ENCODE peak calls at places on chromosomes 2 and 18, in ten cellular contexts. I is progenitor cell of endocrine pancreas; Y is lower lobe of right lung; P is endothelial cell of umbilical vein; V is spleen; R is cardiac muscle cell; A is uterus; U is fibroblast of mammary gland; N is activated CD8-positive, alpha-beta T cell treated with anti-CD3 and anti-CD28 coated beads for 36 hours; L is GM12864. X is an unnamed sample.

GRCh38 chr2:173436088-173436487 is 81.4 kb downstream of the CDCA7 start:
- DNase-seq in A (no peak), R (no peak), U (no peak), V (no peak), N (peak), L (no peak), Y (no peak), P (peak), I (no peak), X (no peak)

GRCh38 chr18:48929951-48930713 is 20.6 kb downstream of the SMAD7 start:
- DNase-seq in N (no peak), P (peak), A (no peak), R (peak), I (peak), U (peak), V (no peak), Y (no peak), L (no peak), X (no peak)

GRCh38 chr2:203782262-203782976 is 76.0 kb downstream of the CD28 start:
- DNase-seq in U (peak), Y (no peak), N (peak), A (no peak), I (peak), R (peak), L (peak), P (peak), V (no peak), X (no peak)

GRCh38 chr2:111111101-111111755 is 9.5 kb upstream of the BCL2L11 start:
- DNase-seq in Y (no peak), U (no peak), P (no peak), I (no peak), R (no peak), V (no peak), A (no peak), N (no peak), L (no peak), X (no peak)

GRCh38 chr18:48956378-48956777 is 5.6 kb upstream of the SMAD7 start:
- DNase-seq in I (no peak), Y (no peak), V (no peak), A (no peak), P (no peak), U (peak), L (no peak), N (no peak), R (no peak), X (no peak)

GRCh38 chr18:24725644-24726043 is 265.2 kb downstream of the HRH4 start:
- DNase-seq in P (no peak), N (no peak), I (no peak), L (no peak), V (no peak), Y (no peak), A (no peak), U (no peak), R (no peak), X (no peak)

GRCh38 chr2:150690261-150690660 is 202.8 kb upstream of the RND3 start:
- DNase-seq in I (no peak), V (no peak), R (no peak), N (no peak), Y (no peak), A (no peak), U (no peak), L (no peak), P (no peak), X (no peak)

GRCh38 chr2:88265352-88265960 is 95.3 kb downstream of the THNSL2 start:
- DNase-seq in I (no peak), A (no peak), P (no peak), L (peak), R (no peak), U (peak), Y (no peak), N (peak), V (no peak), X (no peak)

GRCh38 chr18:79917351-79918088 is 33.9 kb downstream of the SLC66A2 start:
- DNase-seq in R (no peak), L (no peak), Y (peak), I (no peak), N (no peak), U (no peak), A (no peak), P (no peak), V (peak), X (no peak)

GRCh38 chr18:33184178-33184577 is 256.3 kb downstream of the CCDC178 start:
- DNase-seq in L (no peak), P (peak), A (no peak), I (no peak), R (no peak), Y (no peak), V (no peak), N (no peak), U (no peak), X (no peak)

GRCh38 chr18:6284761-6285160 is 129.9 kb downstream of the L3MBTL4 start:
- DNase-seq in L (no peak), N (no peak), U (no peak), A (no peak), P (no peak), I (no peak), Y (no peak), R (no peak), V (peak), X (no peak)

GRCh38 chr18:75346671-75347070 is 80.8 kb downstream of the SMIM21 start:
- DNase-seq in L (no peak), U (no peak), A (no peak), R (no peak), V (no peak), P (no peak), Y (no peak), I (no peak), N (no peak), X (no peak)

GRCh38 chr2:101773137-101773536 is 75.6 kb downstream of the MAP4K4 start:
- DNase-seq in I (no peak), Y (no peak), V (no peak), A (no peak), N (peak), L (no peak), R (no peak), P (no peak), U (no peak), X (no peak)

GRCh38 chr18:35091841-35092240 is 50.6 kb downstream of the MAPRE2 start:
- DNase-seq in I (no peak), L (no peak), N (no peak), P (no peak), R (no peak), U (peak), V (no peak), A (no peak), Y (no peak), X (no peak)

GRCh38 chr18:49076767-49077166 is 126.0 kb upstream of the SMAD7 start:
- DNase-seq in A (no peak), Y (no peak), U (no peak), I (no peak), N (no peak), P (no peak), V (no peak), R (no peak), L (no peak), X (no peak)

GRCh38 chr2:101396352-101396717 is 9.0 kb upstream of the CREG2 start:
- DNase-seq in Y (no peak), L (no peak), U (peak), P (peak), I (no peak), A (no peak), R (no peak), N (no peak), V (no peak), X (no peak)

GRCh38 chr2:66573866-66574265 is 138.9 kb downstream of the MEIS1 start:
- DNase-seq in U (no peak), Y (no peak), P (no peak), V (no peak), I (no peak), R (peak), L (no peak), N (no peak), A (peak), X (no peak)

GRCh38 chr2:99819766-99820165 is 322.6 kb downstream of the AFF3 start:
- DNase-seq in U (peak), Y (no peak), N (no peak), V (no peak), I (no peak), P (peak), L (no peak), R (no peak), A (no peak), X (no peak)

GRCh38 chr18:31247574-31248199 is 70.3 kb upstream of the DSG1 start:
- DNase-seq in L (no peak), Y (no peak), R (no peak), N (no peak), V (no peak), P (no peak), I (no peak), U (peak), A (no peak), X (no peak)

GRCh38 chr2:120222186-120223033 is 790 bp downstream of the TMEM185B start:
- DNase-seq in I (no peak), P (no peak), U (no peak), N (no peak), L (no peak), Y (no peak), V (no peak), R (no peak), A (no peak), X (no peak)

GRCh38 chr2:172066394-172066863 is 18.9 kb upstream of the DLX1 start:
- DNase-seq in R (no peak), Y (no peak), A (no peak), V (no peak), P (no peak), I (no peak), L (no peak), N (no peak), U (no peak), X (no peak)

GRCh38 chr2:119011162-119011909 is 69.3 kb downstream of the MARCO start:
- DNase-seq in L (no peak), R (peak), P (peak), V (no peak), Y (peak), I (peak), N (peak), A (no peak), U (peak), X (peak)

GRCh38 chr18:68925268-68925667 is 127.4 kb downstream of the CCDC102B start:
- DNase-seq in I (no peak), Y (no peak), L (no peak), V (no peak), P (no peak), R (peak), N (peak), U (peak), A (no peak), X (no peak)
- TF ChIP-seq CTCF in I (peak), Y (peak), L (peak), V (no peak), P (no peak), R (peak), N (peak), U (peak), A (no peak), X (no peak)

DNA sequence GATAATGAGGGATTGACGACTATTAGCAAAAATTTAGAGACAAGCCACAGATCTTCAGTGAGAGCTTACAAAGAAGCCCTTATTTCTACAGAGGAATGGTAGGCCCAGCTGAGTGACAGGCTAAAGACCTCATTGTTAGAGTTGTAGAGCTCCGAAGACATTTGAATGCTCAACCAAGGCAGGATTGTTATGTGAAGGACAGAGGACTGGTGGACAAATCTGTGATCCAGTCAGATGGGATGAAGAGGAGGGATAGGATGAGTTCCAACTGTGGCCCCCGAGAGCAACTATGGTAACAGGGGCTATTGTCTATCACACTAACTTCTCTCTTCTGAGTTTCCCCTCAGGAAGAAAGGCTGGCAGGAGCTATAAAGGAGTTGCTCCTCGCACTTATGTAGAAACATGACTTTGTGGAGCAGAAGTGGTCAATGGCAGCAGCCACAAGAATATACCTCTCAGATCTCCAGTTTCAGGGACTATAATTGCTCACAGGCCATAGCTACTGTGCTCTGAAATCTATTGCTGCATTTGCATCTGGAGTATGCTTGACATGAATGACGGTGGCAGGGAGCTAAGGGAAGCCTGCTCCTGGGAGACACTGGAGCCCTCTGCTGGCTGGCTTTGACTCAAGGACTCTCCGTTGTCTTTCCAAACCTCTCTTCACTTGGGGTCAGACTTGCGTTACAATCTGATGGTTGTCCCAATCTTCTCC is 50.3 kb upstream of the GREB1L start:
- DNase-seq in N (peak), P (peak), Y (peak), L (no peak), U (peak), V (no peak), I (peak), R (peak), A (peak), X (peak)
- TF ChIP-seq CTCF in N (no peak), P (peak), Y (peak), L (peak), U (peak), V (no peak), I (peak), R (peak), A (no peak), X (no peak)

DNA sequence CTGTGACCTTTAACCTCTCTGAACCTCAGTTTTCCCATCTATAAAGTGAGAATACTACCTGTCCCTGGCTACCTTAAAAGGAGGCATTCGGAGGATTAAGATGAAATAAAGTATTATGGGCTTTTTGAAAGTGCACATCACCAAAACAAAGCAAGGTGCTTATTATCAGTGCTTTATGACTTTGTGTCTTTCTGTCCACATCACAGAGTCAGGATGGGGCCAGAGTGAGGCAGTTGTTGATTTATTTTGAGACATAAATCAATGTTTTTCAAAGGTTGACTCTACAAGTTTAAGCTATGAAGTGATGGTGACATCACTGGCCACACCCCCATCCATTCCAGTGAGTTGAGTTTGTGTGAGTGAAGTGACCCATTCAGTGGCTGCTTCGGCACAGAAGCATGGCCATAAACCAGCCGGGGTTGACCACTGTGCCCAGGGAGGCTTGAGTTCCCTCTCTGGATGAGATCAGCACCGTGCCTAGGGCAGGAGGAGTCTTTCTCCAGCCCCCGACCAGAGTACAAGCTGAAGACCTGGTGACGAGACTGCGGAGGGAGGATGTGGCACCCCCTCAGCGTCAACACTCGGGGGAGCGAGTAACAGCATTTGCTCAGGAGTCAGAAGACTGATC is 89.0 kb upstream of the PPP1CB start:
- DNase-seq in I (no peak), R (no peak), N (no peak), P (peak), Y (no peak), V (no peak), L (no peak), A (peak), U (peak), X (no peak)
- TF ChIP-seq CTCF in I (no peak), R (no peak), N (no peak), P (no peak), Y (no peak), V (no peak), L (no peak), A (no peak), U (no peak), X (no peak)

GRCh38 chr2:56107486-56107885 is 76.3 kb upstream of the CCDC85A start:
- DNase-seq in Y (no peak), A (no peak), R (no peak), U (no peak), V (no peak), P (no peak), L (no peak), N (no peak), I (no peak), X (no peak)

GRCh38 chr2:56102866-56103265 is 80.9 kb upstream of the CCDC85A start:
- DNase-seq in I (no peak), R (no peak), A (no peak), U (no peak), P (no peak), N (no peak), Y (no peak), L (no peak), V (no peak), X (no peak)

GRCh38 chr2:56113571-56113970 is 70.2 kb upstream of the CCDC85A start:
- DNase-seq in A (no peak), U (no peak), Y (no peak), R (no peak), V (no peak), P (peak), I (no peak), L (no peak), N (no peak), X (no peak)

GRCh38 chr2:56104951-56105350 is 78.8 kb upstream of the CCDC85A start:
- DNase-seq in Y (no peak), U (no peak), R (no peak), P (no peak), L (no peak), I (no peak), V (no peak), A (no peak), N (no peak), X (no peak)

DNA sequence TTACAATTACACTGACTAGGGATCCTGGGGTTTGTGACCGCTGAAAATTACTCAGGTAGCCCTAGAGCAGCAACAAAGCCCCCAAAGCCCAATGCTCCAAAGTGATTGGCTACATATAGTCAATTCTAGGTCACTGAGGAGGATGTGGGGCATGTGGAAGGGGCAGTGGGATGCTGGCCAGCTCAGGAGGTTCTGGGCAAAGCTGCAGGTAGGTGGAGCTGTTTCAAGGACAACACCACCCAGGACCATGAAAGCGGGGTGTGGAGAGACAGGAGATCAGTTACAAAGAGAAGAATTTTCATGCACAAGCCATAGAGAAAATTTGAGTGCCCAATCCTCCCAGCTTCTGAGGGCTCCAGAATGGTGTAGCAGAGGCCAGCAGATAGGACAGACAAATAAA is 75.0 kb upstream of the CCDC85A start:
- DNase-seq in Y (no peak), L (no peak), V (no peak), R (no peak), N (no peak), A (no peak), U (no peak), P (no peak), I (no peak), X (no peak)
- TF ChIP-seq CTCF in Y (no peak), L (no peak), V (no peak), R (no peak), N (no peak), A (no peak), U (no peak), P (no peak), I (peak), X (no peak)

GRCh38 chr18:45637546-45638327 is 22.5 kb downstream of the SLC14A2 start:
- DNase-seq in L (no peak), Y (no peak), A (peak), I (no peak), U (no peak), N (no peak), P (no peak), R (no peak), V (no peak), X (no peak)
- TF ChIP-seq CTCF in L (no peak), Y (no peak), A (no peak), I (no peak), U (no peak), N (no peak), P (no peak), R (no peak), V (no peak), X (no peak)

DNA sequence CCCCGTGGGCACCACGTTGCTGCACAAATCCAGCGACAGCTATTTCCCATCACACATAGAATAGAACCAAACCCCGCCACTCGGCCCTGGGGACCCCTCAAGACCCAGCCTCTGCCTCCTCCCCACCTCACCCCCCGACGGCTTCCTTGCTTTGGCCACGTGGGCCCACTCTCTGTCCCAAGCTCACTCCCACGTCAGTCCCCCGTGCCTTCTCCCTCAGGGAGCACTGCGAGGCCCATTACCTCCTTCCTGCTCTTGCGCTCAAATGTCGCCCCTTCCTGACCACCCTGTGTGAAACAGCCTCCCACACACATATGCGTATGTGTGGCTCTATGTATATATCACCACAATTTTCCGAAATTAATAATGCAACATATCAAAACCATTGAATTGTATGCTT is 239.7 kb downstream of the SH3BP4 start:
- DNase-seq in N (no peak), R (no peak), Y (no peak), V (no peak), I (no peak), U (no peak), P (no peak), A (no peak), L (no peak), X (no peak)
- TF ChIP-seq CTCF in N (no peak), R (no peak), Y (no peak), V (no peak), I (no peak), U (no peak), P (no peak), A (no peak), L (no peak), X (no peak)

GRCh38 chr2:235765181-235765820 is 271.5 kb downstream of the AGAP1 start:
- DNase-seq in U (peak), V (no peak), P (no peak), R (no peak), A (peak), L (no peak), Y (no peak), N (no peak), I (no peak), X (no peak)

GRCh38 chr2:235768606-235769005 is 274.8 kb downstream of the AGAP1 start:
- DNase-seq in I (no peak), U (no peak), L (no peak), N (no peak), A (no peak), R (no peak), Y (no peak), V (no peak), P (no peak), X (no peak)

GRCh38 chr2:235766206-235766794 is 272.5 kb downstream of the AGAP1 start:
- DNase-seq in R (peak), A (peak), Y (no peak), N (peak), V (no peak), U (peak), L (peak), P (peak), I (peak), X (peak)

GRCh38 chr2:235763816-235764215 is 270.0 kb downstream of the AGAP1 start:
- DNase-seq in P (no peak), I (no peak), U (no peak), N (no peak), L (no peak), V (no peak), Y (no peak), R (no peak), A (no peak), X (no peak)

GRCh38 chr2:235762832-235763598 is 269.2 kb downstream of the AGAP1 start:
- DNase-seq in V (no peak), N (no peak), L (no peak), P (no peak), I (no peak), R (no peak), A (no peak), Y (no peak), U (no peak), X (no peak)
- TF ChIP-seq CTCF in V (no peak), N (no peak), L (no peak), P (no peak), I (peak), R (no peak), A (no peak), Y (no peak), U (no peak), X (no peak)

DNA sequence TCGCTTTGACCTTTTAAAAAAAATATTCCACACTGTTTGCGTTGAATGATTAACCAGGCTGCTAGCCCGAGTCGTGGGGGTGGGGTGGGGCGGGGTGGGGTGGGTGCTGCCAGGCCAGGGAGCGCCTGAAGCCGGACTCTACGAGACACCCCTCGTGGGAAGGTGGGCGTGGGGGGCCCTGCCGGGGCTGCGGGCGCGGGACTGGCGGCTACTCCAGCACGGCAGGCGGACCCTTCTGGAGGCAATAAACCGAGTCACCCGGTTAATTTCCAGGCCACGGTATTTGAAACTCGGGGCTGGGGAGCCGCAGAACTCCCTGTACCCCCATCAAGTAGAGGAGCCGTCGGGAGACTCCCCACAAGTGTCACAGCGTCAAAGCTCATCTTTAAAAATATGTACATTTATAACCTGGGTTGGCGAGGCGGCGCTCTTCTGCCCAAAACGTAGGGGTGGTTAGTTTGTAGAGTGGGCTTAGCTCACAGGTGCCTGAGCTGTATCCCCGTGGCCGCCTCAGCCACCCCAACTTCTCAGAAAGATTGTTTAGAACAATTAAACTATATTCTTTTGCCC is 1.2 kb downstream of the B3GNT2 start:
- DNase-seq in Y (peak), U (no peak), I (peak), P (peak), A (no peak), N (peak), R (peak), L (no peak), V (peak), X (no peak)
- TF ChIP-seq CTCF in Y (no peak), U (no peak), I (no peak), P (no peak), A (no peak), N (no peak), R (peak), L (peak), V (no peak), X (no peak)

X was measured in mesothelial cell of epicardium.